ENCODE peak calls at places on chromosomes 7 and 10, in five cellular contexts. One of them, this sample, is unnamed. For H3K4me1, the result is how much of the 10 kb centered on the place peaks cover.

GRCh38 chr7:145104400-145104799 is 268.5 kb upstream of the TPK1 start:
- DNase-seq in cardiac muscle cell: no peak
- DNase-seq in colonic mucosa: no peak
- DNase-seq in lower lobe of right lung: no peak
- DNase-seq in effector memory CD4-positive, alpha-beta T cell: no peak
- DNase-seq in this sample: no peak

GRCh38 chr7:1368682-1369571 is 90.3 kb downstream of the MICALL2 start:
- DNase-seq in cardiac muscle cell: peak
- DNase-seq in colonic mucosa: no peak
- DNase-seq in lower lobe of right lung: no peak
- DNase-seq in effector memory CD4-positive, alpha-beta T cell: peak
- DNase-seq in this sample: no peak

GRCh38 chr10:133274751-133275682 is 1.7 kb downstream of the ADAM8 start:
- DNase-seq in cardiac muscle cell: peak
- DNase-seq in colonic mucosa: no peak
- DNase-seq in lower lobe of right lung: peak
- DNase-seq in effector memory CD4-positive, alpha-beta T cell: peak
- DNase-seq in this sample: no peak

GRCh38 chr7:41148521-41148951 is 554.4 kb downstream of the INHBA start:
- DNase-seq in cardiac muscle cell: no peak
- DNase-seq in colonic mucosa: no peak
- DNase-seq in lower lobe of right lung: no peak
- DNase-seq in effector memory CD4-positive, alpha-beta T cell: no peak
- DNase-seq in this sample: no peak

GRCh38 chr10:70890917-70891431 is 2.6 kb upstream of the PCBD1 start:
- DNase-seq in cardiac muscle cell: peak
- DNase-seq in colonic mucosa: peak
- DNase-seq in lower lobe of right lung: no peak
- DNase-seq in effector memory CD4-positive, alpha-beta T cell: no peak
- DNase-seq in this sample: no peak

GRCh38 chr10:127872871-127873600 is 19.7 kb downstream of the CLRN3 start:
- DNase-seq in cardiac muscle cell: no peak
- DNase-seq in colonic mucosa: peak
- DNase-seq in lower lobe of right lung: no peak
- DNase-seq in effector memory CD4-positive, alpha-beta T cell: no peak
- DNase-seq in this sample: no peak

GRCh38 chr7:50682079-50682478 is 100.6 kb downstream of the GRB10 start:
- DNase-seq in cardiac muscle cell: no peak
- DNase-seq in colonic mucosa: no peak
- DNase-seq in lower lobe of right lung: no peak
- DNase-seq in effector memory CD4-positive, alpha-beta T cell: no peak
- DNase-seq in this sample: no peak

GRCh38 chr10:60140681-60141632 is 234.6 kb upstream of the CCDC6 start:
- DNase-seq in cardiac muscle cell: peak
- DNase-seq in colonic mucosa: peak
- DNase-seq in lower lobe of right lung: no peak
- DNase-seq in effector memory CD4-positive, alpha-beta T cell: no peak
- DNase-seq in this sample: no peak

GRCh38 chr7:145082366-145083240 is 246.8 kb upstream of the TPK1 start:
- DNase-seq in cardiac muscle cell: no peak
- DNase-seq in colonic mucosa: no peak
- DNase-seq in lower lobe of right lung: no peak
- DNase-seq in effector memory CD4-positive, alpha-beta T cell: no peak
- DNase-seq in this sample: no peak

GRCh38 chr10:88968316-88968882 is 15.8 kb upstream of the ACTA2 start:
- DNase-seq in cardiac muscle cell: no peak
- DNase-seq in colonic mucosa: no peak
- DNase-seq in lower lobe of right lung: no peak
- DNase-seq in effector memory CD4-positive, alpha-beta T cell: no peak
- DNase-seq in this sample: no peak

GRCh38 chr7:19749658-19750057 is 23.8 kb downstream of the TMEM196 start:
- DNase-seq in cardiac muscle cell: no peak
- DNase-seq in colonic mucosa: no peak
- DNase-seq in lower lobe of right lung: no peak
- DNase-seq in effector memory CD4-positive, alpha-beta T cell: no peak
- DNase-seq in this sample: no peak

GRCh38 chr7:75896803-75897327 is 18.0 kb downstream of the RHBDD2 start:
- DNase-seq in cardiac muscle cell: no peak
- DNase-seq in colonic mucosa: no peak
- DNase-seq in lower lobe of right lung: no peak
- DNase-seq in effector memory CD4-positive, alpha-beta T cell: no peak
- DNase-seq in this sample: no peak

GRCh38 chr7:105871142-105871541 is 5.3 kb downstream of the ATXN7L1 start:
- DNase-seq in cardiac muscle cell: no peak
- DNase-seq in colonic mucosa: no peak
- DNase-seq in lower lobe of right lung: no peak
- DNase-seq in effector memory CD4-positive, alpha-beta T cell: no peak
- DNase-seq in this sample: no peak

GRCh38 chr7:158007697-158008257 is 579.8 kb downstream of the PTPRN2 start:
- DNase-seq in cardiac muscle cell: no peak
- DNase-seq in colonic mucosa: no peak
- DNase-seq in lower lobe of right lung: no peak
- DNase-seq in effector memory CD4-positive, alpha-beta T cell: no peak
- DNase-seq in this sample: no peak

GRCh38 chr7:158005531-158005930 is 582.1 kb downstream of the PTPRN2 start:
- DNase-seq in cardiac muscle cell: no peak
- DNase-seq in colonic mucosa: no peak
- DNase-seq in lower lobe of right lung: no peak
- DNase-seq in effector memory CD4-positive, alpha-beta T cell: no peak
- DNase-seq in this sample: no peak

GRCh38 chr7:158009886-158010285 is 577.7 kb downstream of the PTPRN2 start:
- DNase-seq in cardiac muscle cell: no peak
- DNase-seq in colonic mucosa: no peak
- DNase-seq in lower lobe of right lung: no peak
- DNase-seq in effector memory CD4-positive, alpha-beta T cell: no peak
- DNase-seq in this sample: no peak

GRCh38 chr7:158008267-158008666 is 579.4 kb downstream of the PTPRN2 start:
- DNase-seq in cardiac muscle cell: no peak
- DNase-seq in colonic mucosa: no peak
- DNase-seq in lower lobe of right lung: no peak
- DNase-seq in effector memory CD4-positive, alpha-beta T cell: no peak
- DNase-seq in this sample: no peak

DNA sequence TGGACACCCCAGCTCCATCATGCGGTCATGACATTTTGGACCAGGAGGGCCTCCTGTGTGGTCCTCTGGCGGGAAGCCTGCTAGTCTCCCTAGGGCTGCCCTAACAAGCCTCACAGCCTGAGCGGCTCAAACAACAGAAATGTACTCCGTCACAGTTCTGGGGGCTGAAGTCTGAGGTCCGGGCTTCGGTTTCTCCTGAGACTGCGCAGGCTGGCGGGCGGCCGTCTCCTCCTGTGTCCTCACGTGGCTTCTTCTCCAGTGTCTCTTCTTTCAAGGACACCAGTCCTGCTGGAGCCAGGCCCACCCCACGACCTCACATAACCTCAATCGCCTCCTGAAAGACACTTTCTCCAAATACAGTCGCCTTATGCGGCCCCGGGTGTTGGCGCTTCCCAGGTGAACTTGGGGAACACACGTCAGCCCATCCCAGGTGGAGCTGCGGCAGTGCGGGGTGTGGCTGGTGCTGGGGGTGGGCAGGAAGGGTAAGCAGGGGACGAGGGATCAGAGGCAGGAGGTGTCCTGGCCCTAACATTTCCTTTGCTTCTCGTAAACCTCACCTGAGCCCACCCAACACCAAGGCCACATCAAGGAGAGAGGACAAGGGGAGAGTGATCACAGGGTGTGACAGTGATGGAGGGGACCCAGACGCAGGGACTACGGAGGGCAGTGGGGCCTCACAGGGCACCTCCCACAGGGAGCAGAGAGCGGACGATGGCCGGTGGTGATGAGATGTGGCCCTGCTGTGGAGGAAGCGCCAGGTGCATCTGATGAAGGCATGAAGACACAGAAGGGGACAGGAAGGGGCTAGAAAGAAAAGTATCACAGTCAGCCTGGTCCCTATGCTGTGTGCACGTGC is 580.6 kb downstream of the PTPRN2 start:
- DNase-seq in cardiac muscle cell: no peak
- DNase-seq in colonic mucosa: no peak
- DNase-seq in lower lobe of right lung: no peak
- DNase-seq in effector memory CD4-positive, alpha-beta T cell: no peak
- DNase-seq in this sample: no peak
- H3K27ac ChIP-seq in cardiac muscle cell: no peak
- H3K27ac ChIP-seq in colonic mucosa: no peak
- H3K27ac ChIP-seq in lower lobe of right lung: no peak
- H3K27ac ChIP-seq in effector memory CD4-positive, alpha-beta T cell: no peak
- H3K27ac ChIP-seq in this sample: no peak

GRCh38 chr7:74658171-74659004 is 870 bp downstream of the GTF2I start:
- DNase-seq in cardiac muscle cell: peak
- DNase-seq in colonic mucosa: peak
- DNase-seq in lower lobe of right lung: peak
- DNase-seq in effector memory CD4-positive, alpha-beta T cell: peak
- DNase-seq in this sample: peak
- H3K4me1 ChIP-seq in cardiac muscle cell: under half
- H3K4me1 ChIP-seq in colonic mucosa: under half
- H3K4me1 ChIP-seq in lower lobe of right lung: half or more
- H3K4me1 ChIP-seq in effector memory CD4-positive, alpha-beta T cell: under half
- H3K4me1 ChIP-seq in this sample: under half

GRCh38 chr10:31776159-31776558 is 152.5 kb downstream of the ARHGAP12 start:
- DNase-seq in cardiac muscle cell: no peak
- DNase-seq in colonic mucosa: no peak
- DNase-seq in lower lobe of right lung: no peak
- DNase-seq in effector memory CD4-positive, alpha-beta T cell: no peak
- DNase-seq in this sample: no peak
- H3K27ac ChIP-seq in cardiac muscle cell: no peak
- H3K27ac ChIP-seq in colonic mucosa: no peak
- H3K27ac ChIP-seq in lower lobe of right lung: no peak
- H3K27ac ChIP-seq in effector memory CD4-positive, alpha-beta T cell: no peak
- H3K27ac ChIP-seq in this sample: no peak

DNA sequence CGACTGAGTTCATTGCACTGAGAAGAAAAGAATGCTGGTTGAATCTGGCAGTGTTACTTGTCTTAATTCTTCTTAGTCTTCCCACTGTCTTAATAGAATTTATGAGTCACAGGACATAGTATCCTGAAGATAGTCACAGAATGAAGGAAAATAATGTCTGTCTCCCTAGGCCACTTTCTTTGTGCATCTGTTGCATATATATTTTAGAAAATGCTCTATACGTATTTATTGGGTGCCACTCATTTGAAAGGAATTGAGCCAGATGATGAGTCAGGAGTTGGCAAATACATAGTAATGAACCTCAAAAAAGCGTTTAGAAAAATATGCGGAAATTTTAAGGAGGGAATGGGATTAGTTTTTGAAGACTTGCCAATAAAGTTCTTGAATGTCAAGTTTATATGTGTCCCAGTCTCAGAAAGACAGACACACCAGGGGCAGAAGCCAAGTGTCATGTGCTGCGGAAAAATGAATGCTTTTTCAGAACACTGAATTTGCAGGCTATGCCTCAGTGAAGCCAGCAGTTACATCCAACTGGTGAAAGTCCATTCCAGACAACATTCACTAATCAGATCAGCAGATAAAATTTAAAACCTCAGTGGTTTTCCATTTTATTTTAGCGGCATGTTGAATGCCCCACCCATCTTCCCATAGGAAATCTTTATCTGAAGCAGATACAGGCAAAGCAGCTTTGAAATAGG is 308.3 kb downstream of the BICC1 start:
- DNase-seq in cardiac muscle cell: no peak
- DNase-seq in colonic mucosa: no peak
- DNase-seq in lower lobe of right lung: no peak
- DNase-seq in effector memory CD4-positive, alpha-beta T cell: no peak
- DNase-seq in this sample: no peak
- H3K4me1 ChIP-seq in cardiac muscle cell: under half
- H3K4me1 ChIP-seq in colonic mucosa: under half
- H3K4me1 ChIP-seq in lower lobe of right lung: under half
- H3K4me1 ChIP-seq in effector memory CD4-positive, alpha-beta T cell: under half
- H3K4me1 ChIP-seq in this sample: under half

GRCh38 chr7:32893722-32894121 is 2.2 kb upstream of the KBTBD2 start:
- DNase-seq in cardiac muscle cell: no peak
- DNase-seq in colonic mucosa: no peak
- DNase-seq in lower lobe of right lung: no peak
- DNase-seq in effector memory CD4-positive, alpha-beta T cell: no peak
- DNase-seq in this sample: no peak
- H3K27ac ChIP-seq in cardiac muscle cell: peak
- H3K27ac ChIP-seq in colonic mucosa: no peak
- H3K27ac ChIP-seq in lower lobe of right lung: no peak
- H3K27ac ChIP-seq in effector memory CD4-positive, alpha-beta T cell: peak
- H3K27ac ChIP-seq in this sample: no peak

GRCh38 chr10:7287377-7287776 is 123.5 kb downstream of the SFMBT2 start:
- DNase-seq in cardiac muscle cell: no peak
- DNase-seq in colonic mucosa: no peak
- DNase-seq in lower lobe of right lung: no peak
- DNase-seq in effector memory CD4-positive, alpha-beta T cell: no peak
- DNase-seq in this sample: no peak
- H3K4me1 ChIP-seq in cardiac muscle cell: under half
- H3K4me1 ChIP-seq in colonic mucosa: under half
- H3K4me1 ChIP-seq in lower lobe of right lung: under half
- H3K4me1 ChIP-seq in effector memory CD4-positive, alpha-beta T cell: under half
- H3K4me1 ChIP-seq in this sample: under half

GRCh38 chr7:33472348-33473025 is 343.1 kb downstream of the BBS9 start:
- DNase-seq in cardiac muscle cell: no peak
- DNase-seq in colonic mucosa: no peak
- DNase-seq in lower lobe of right lung: no peak
- DNase-seq in effector memory CD4-positive, alpha-beta T cell: no peak
- DNase-seq in this sample: no peak
- H3K27ac ChIP-seq in cardiac muscle cell: no peak
- H3K27ac ChIP-seq in colonic mucosa: no peak
- H3K27ac ChIP-seq in lower lobe of right lung: no peak
- H3K27ac ChIP-seq in effector memory CD4-positive, alpha-beta T cell: no peak
- H3K27ac ChIP-seq in this sample: no peak